ENCODE peak calls at places on chromosomes 12 and 14, in seven cellular contexts. X is astrocyte, P is endothelial cell of umbilical vein, Z is DND-41, Q is PC-3, N is GM23338, D is HCT116. L is an unnamed sample.

GRCh38 chr12:76190249-76190648 is 105.8 kb upstream of the NAP1L1 start:
- DNase-seq in N (no peak), X (no peak), Q (no peak), Z (no peak), D (no peak), P (no peak), L (no peak)

GRCh38 chr12:12081836-12082497 is 11.2 kb downstream of the BCL2L14 start:
- DNase-seq in D (peak; percentile 29), Z (no peak), N (peak; percentile 67), X (no peak), Q (peak; percentile 52), P (peak; percentile 79), L (peak; percentile 26)

GRCh38 chr14:101535808-101536207 is 25.5 kb upstream of the DIO3 start:
- DNase-seq in P (no peak), X (no peak), N (no peak), D (no peak), Q (no peak), Z (peak; percentile 16), L (no peak)

GRCh38 chr12:94326727-94327126 is 132.9 kb downstream of the CEP83 start:
- DNase-seq in D (no peak), N (no peak), Q (peak; percentile 70), X (peak; percentile 93), P (no peak), Z (no peak), L (no peak)

GRCh38 chr14:81157431-81157830 is 63.3 kb downstream of the GTF2A1 start:
- DNase-seq in X (peak; percentile 52), P (no peak), N (no peak), Q (no peak), D (no peak), Z (no peak), L (no peak)

GRCh38 chr14:100132903-100133510 is 26.4 kb downstream of the DEGS2 start:
- DNase-seq in P (no peak), N (no peak), Q (no peak), Z (no peak), D (no peak), X (no peak), L (peak; percentile 24)

GRCh38 chr14:58239259-58240210 is 5.1 kb upstream of the PSMA3 start:
- DNase-seq in Z (peak; percentile 73), Q (peak; percentile 98), D (peak; percentile 26), P (peak; percentile 81), X (peak; percentile 27), N (peak; percentile 67), L (peak; percentile 52)

GRCh38 chr12:123153906-123154305 is 3.0 kb upstream of the PITPNM2 start:
- DNase-seq in X (no peak), N (peak; percentile 62), Z (no peak), D (no peak), P (no peak), Q (no peak), L (no peak)

GRCh38 chr14:52351561-52352491 is 37.7 kb downstream of the PTGER2 start:
- DNase-seq in Q (peak; percentile 57), D (no peak), X (peak; percentile 70), Z (peak; percentile 71), P (no peak), N (no peak), L (no peak)

GRCh38 chr14:64671591-64671990 is 32.6 kb upstream of the PLEKHG3 start:
- DNase-seq in X (peak; percentile 44), Z (no peak), N (peak; percentile 85), Q (peak; percentile 78), D (peak; percentile 60), P (peak; percentile 59), L (no peak)

GRCh38 chr12:56042430-56043203 is 899 bp downstream of the RPS26 start:
- DNase-seq in Z (no peak), X (no peak), P (no peak), D (no peak), N (no peak), Q (no peak), L (no peak)

GRCh38 chr12:82880442-82880901 is 193.8 kb downstream of the TMTC2 start:
- DNase-seq in D (no peak), Q (no peak), P (peak; percentile 59), Z (no peak), X (peak; percentile 17), N (no peak), L (no peak)

GRCh38 chr14:25116607-25117006 is 66.7 kb upstream of the STXBP6 start:
- DNase-seq in Z (no peak), N (no peak), P (no peak), X (no peak), D (no peak), Q (no peak), L (no peak)

GRCh38 chr14:34018564-34019244 is 67.8 kb upstream of the EGLN3 start:
- DNase-seq in Z (peak; percentile 54), N (peak; percentile 13), Q (no peak), X (no peak), P (no peak), D (no peak), L (no peak)

GRCh38 chr12:53561590-53561953 is 54.3 kb upstream of the NPFF start:
- DNase-seq in D (peak; percentile 56), Z (no peak), X (peak; percentile 93), Q (peak; percentile 91), P (peak; percentile 93), N (no peak), L (no peak)

GRCh38 chr14:75427482-75428229 is at the start of gene JDP2:
- DNase-seq in X (peak; percentile 60), Z (peak; percentile 48), N (peak; percentile 90), D (peak; percentile 22), P (peak; percentile 57), Q (peak; percentile 37), L (no peak)
- TF ChIP-seq EZH2 in X (no peak), Z (no peak), N (no peak), D (no peak), P (no peak), Q (no peak), L (no peak)

DNA sequence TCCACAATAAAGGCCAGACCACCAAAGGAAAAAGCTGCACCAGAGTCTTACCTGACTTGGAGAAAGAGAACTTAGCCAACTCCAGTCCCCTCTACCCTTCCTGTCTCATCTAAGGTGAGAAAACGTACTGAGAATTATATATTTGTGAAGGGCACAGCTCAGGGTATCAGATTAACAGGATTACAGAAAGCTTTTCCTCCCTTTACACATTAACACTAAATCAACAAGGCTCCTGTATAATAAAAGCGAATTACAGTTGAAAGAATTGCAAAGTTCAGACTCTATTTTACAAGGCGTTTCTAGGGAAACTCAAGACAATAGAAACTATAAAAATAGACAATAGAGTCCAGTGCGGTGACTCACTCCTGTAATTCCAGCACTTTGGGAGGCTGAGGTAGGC is 82.7 kb upstream of the RPL10L start:
- DNase-seq in N (no peak), Q (peak; percentile 11), Z (no peak), P (no peak), D (no peak), X (no peak), L (no peak)
- H3K27ac ChIP-seq in N (no peak overlapping the region), Q (no peak overlapping the region), Z (no peak overlapping the region), P (no peak overlapping the region), D (no peak overlapping the region), X (no peak overlapping the region), L (no peak overlapping the region)

GRCh38 chr14:104223810-104224515 is 85.6 kb downstream of the KIF26A start:
- DNase-seq in P (peak; percentile 16), N (no peak), X (no peak), D (no peak), Q (no peak), Z (no peak), L (peak; percentile 92)
- H3K4me3 ChIP-seq in P (no peak overlapping the region), N (no peak overlapping the region), X (no peak overlapping the region), D (no peak overlapping the region), Q (no peak overlapping the region), Z (no peak overlapping the region), L (peak overlapping the region; percentile 71)

DNA sequence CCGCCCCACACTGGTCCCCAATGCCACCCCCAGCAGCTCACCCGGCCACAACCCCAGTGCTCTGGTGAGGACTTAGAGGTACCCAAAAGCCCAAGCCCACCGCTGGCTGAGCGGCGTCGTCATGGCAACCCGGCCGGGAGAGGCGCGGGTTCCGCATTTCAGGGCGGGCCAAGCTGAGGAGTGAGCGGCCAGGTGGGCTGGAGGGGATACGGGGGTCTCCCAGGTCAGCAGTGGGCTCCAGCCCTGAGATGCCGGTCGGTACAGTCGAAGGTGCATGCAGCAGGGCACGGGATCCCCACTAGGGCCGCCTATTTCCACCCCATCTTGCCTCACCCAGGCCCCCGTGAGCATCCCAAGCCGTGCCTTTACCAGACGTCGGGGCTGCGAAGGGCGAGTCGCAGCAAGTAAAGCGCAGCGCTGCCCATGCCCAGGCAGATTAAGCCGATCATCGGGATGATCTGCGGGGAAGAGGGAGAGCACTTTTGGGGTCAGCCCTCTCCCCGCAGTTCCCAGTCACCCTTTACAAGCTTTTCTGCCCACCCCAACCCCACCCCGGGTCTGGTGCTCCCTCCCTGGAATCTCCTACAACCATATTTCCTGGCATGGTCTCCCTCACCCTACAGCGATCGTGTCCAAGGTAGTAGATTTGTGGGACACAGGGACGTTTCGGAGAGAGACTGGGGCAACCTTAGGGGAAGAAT is 6.9 kb downstream of the SHMT2 start:
- DNase-seq in D (no peak), Z (no peak), Q (no peak), X (no peak), N (peak; percentile 88), P (no peak), L (no peak)
- TF ChIP-seq EZH2 in D (no peak), Z (no peak), Q (no peak), X (no peak), N (no peak), P (peak; percentile 46), L (no peak)

GRCh38 chr12:41589878-41590277 is 401.8 kb downstream of the PDZRN4 start:
- DNase-seq in X (no peak), N (no peak), D (no peak), P (no peak), Z (no peak), Q (no peak), L (no peak)
- H3K27ac ChIP-seq in X (no peak overlapping the region), N (no peak overlapping the region), D (no peak overlapping the region), P (no peak overlapping the region), Z (no peak overlapping the region), Q (no peak overlapping the region), L (no peak overlapping the region)

GRCh38 chr14:74347096-74347794 is 1.0 kb upstream of the VRTN start:
- DNase-seq in N (peak; percentile 78), Q (no peak), D (no peak), P (no peak), Z (no peak), X (no peak), L (no peak)
- H3K4me3 ChIP-seq in N (peak overlapping the region; percentile 90), Q (no peak overlapping the region), D (no peak overlapping the region), P (no peak overlapping the region), Z (no peak overlapping the region), X (no peak overlapping the region), L (no peak overlapping the region)

GRCh38 chr14:90061849-90062794 is at the start of gene KCNK13:
- DNase-seq in Q (peak; percentile 25), N (peak; percentile 72), Z (no peak), P (peak; percentile 9), X (no peak), D (no peak), L (no peak)
- TF ChIP-seq EZH2 in Q (peak; percentile 75), N (peak; percentile 80), Z (no peak), P (no peak), X (peak; percentile 95), D (no peak), L (peak; percentile 92)

L was measured in SK-N-MC.